ENCODE peak calls at places on chromosomes 6 and 20, in five cellular contexts. I is CD8-positive, alpha-beta memory T cell; O is ascending aorta; A is IMR-90; D is Caco-2. N is an unnamed sample.

GRCh38 chr6:143589162-143589561 is 77.6 kb upstream of the FUCA2 start:
- DNase-seq in I (no peak), O (no peak), A (no peak), D (no peak), N (no peak)

GRCh38 chr6:164322533-164322932 is 908.0 kb downstream of the QKI start:
- DNase-seq in I (no peak), O (no peak), A (no peak), D (no peak), N (peak; percentile 41)

GRCh38 chr6:81575446-81575845 is 177.0 kb downstream of the TENT5A start:
- DNase-seq in I (no peak), O (no peak), A (peak; percentile 46), D (no peak), N (no peak)

GRCh38 chr20:56200456-56200855 is 48.1 kb upstream of the MC3R start:
- DNase-seq in I (no peak), O (no peak), A (no peak), D (peak; percentile 30), N (no peak)

GRCh38 chr20:17644451-17644850 is 37.6 kb downstream of the RRBP1 start:
- DNase-seq in I (no peak), O (no peak), A (no peak), D (no peak), N (no peak)

GRCh38 chr6:116251568-116252384 is 2.1 kb downstream of the TSPYL4 start:
- DNase-seq in I (no peak), O (no peak), A (peak; percentile 80), D (no peak), N (no peak)

GRCh38 chr6:28347119-28347518 is 2.6 kb upstream of the ZKSCAN3 start:
- DNase-seq in I (no peak), O (no peak), A (no peak), D (no peak), N (no peak)

GRCh38 chr6:130239755-130240154 is 17.0 kb upstream of the SAMD3 start:
- DNase-seq in I (no peak), O (no peak), A (no peak), D (no peak), N (no peak)

GRCh38 chr20:39702716-39703349 is 740.7 kb downstream of the DHX35 start:
- DNase-seq in I (no peak), O (no peak), A (no peak), D (no peak), N (no peak)

GRCh38 chr20:60255426-60255825 is 297.2 kb downstream of the CDH26 start:
- DNase-seq in I (no peak), O (no peak), A (no peak), D (no peak), N (no peak)

GRCh38 chr20:19936801-19937583 is 80.2 kb upstream of the NAA20 start:
- DNase-seq in I (no peak), O (no peak), A (no peak), D (no peak), N (no peak)

GRCh38 chr6:165662671-165663282 is at the start of gene PDE10A:
- DNase-seq in I (no peak), O (no peak), A (peak; percentile 55), D (peak; percentile 58), N (peak; percentile 56)

GRCh38 chr6:18507561-18507960 is 120.4 kb downstream of the RNF144B start:
- DNase-seq in I (no peak), O (no peak), A (peak; percentile 35), D (no peak), N (no peak)

GRCh38 chr6:147201885-147202515 is 2.2 kb upstream of the STXBP5 start:
- DNase-seq in I (peak; percentile 56), O (no peak), A (peak; percentile 21), D (peak; percentile 50), N (peak; percentile 42)

GRCh38 chr6:89895273-89895874 is 1.1 kb downstream of the GJA10 start:
- DNase-seq in I (no peak), O (no peak), A (peak; percentile 69), D (peak; percentile 76), N (peak; percentile 80)

GRCh38 chr6:134422426-134423231 is 104.7 kb upstream of the SGK1 start:
- DNase-seq in I (no peak), O (no peak), A (peak; percentile 100), D (no peak), N (no peak)

GRCh38 chr20:38450412-38450975 is 15.4 kb upstream of the SNHG17 start:
- DNase-seq in I (no peak), O (no peak), A (peak; percentile 49), D (no peak), N (no peak)

GRCh38 chr6:9502991-9503761 is 911.7 kb downstream of the TFAP2A start:
- DNase-seq in I (no peak), O (no peak), A (peak; percentile 82), D (no peak), N (no peak)

GRCh38 chr20:49935746-49936152 is 448 bp upstream of the RNF114 start:
- DNase-seq in I (no peak), O (no peak), A (no peak), D (no peak), N (no peak)

GRCh38 chr20:49938173-49939163 is 2.3 kb downstream of the RNF114 start:
- DNase-seq in I (no peak), O (no peak), A (peak; percentile 82), D (no peak), N (peak; percentile 56)

GRCh38 chr20:49941456-49941855 is 5.3 kb downstream of the RNF114 start:
- DNase-seq in I (no peak), O (no peak), A (no peak), D (no peak), N (no peak)

GRCh38 chr20:49936153-49937022 is at the start of gene RNF114:
- DNase-seq in I (peak; percentile 93), O (peak; percentile 44), A (peak; percentile 86), D (peak; percentile 98), N (peak; percentile 97)

DNA sequence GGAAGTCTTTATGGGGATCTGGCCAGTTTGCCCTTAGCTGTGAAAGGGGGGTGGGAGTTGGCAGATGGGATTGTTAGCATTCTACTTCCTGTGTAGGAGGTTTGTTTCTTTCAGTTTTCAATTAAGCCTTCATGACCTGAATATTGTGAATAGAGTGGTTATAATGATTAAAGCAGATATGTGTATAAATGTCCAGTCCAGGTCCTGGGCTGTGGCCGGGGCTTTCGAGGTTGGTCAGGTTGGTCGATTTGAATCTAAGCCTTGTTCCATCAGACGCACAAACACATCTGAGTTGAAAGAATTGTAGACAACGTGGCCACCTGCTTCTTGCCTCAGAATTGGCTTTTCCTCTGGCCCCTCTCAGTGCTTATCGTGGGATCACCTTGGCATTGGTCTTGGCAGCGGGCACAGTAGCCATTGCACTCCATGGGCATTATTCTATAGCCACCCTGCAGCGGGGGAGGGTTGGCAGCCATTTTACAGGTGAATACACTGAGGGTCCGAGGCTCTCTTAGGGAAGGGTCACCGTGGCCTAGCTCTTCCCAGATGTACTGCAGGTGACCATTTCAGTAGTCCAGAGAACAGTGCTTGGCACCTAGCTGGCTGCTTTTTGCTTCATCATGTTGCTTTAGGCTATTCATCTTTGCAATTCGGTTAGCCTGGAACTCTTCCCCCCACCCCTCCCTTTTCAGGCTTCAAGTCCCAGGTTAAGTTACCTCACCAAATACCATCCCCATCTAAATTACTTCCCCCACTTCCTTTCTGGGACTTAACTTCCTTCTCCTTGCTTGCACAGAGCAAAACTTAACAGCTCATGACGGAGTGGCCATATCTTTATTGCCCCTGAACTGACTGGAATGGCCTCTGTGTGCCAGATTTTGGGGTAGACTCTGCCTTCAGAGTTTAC is 1.1 kb downstream of the RNF114 start:
- DNase-seq in I (no peak), O (no peak), A (no peak), D (peak; percentile 55), N (peak; percentile 27)
- H3K4me1 ChIP-seq in I (peaks cover 34% of the 10 kb centered on the region), O (peaks cover 22% of the 10 kb centered on the region), A (peaks cover 13% of the 10 kb centered on the region), D (peaks cover 41% of the 10 kb centered on the region), N (peaks cover 16% of the 10 kb centered on the region)

GRCh38 chr6:56173228-56173627 is 74.2 kb downstream of the COL21A1 start:
- DNase-seq in I (no peak), O (no peak), A (no peak), D (no peak), N (no peak)
- H3K9me3 ChIP-seq in I (peaks cover 7% of the 10 kb centered on the region), O (peaks cover 44% of the 10 kb centered on the region), A (peaks cover 8% of the 10 kb centered on the region), D (peaks cover 6% of the 10 kb centered on the region), N (peaks cover 9% of the 10 kb centered on the region)

GRCh38 chr6:37137201-37137880 is 32.6 kb upstream of the PIM1 start:
- DNase-seq in I (peak; percentile 51), O (no peak), A (peak; percentile 99), D (peak; percentile 88), N (peak; percentile 87)

GRCh38 chr6:37139223-37139962 is 30.6 kb upstream of the PIM1 start:
- DNase-seq in I (no peak), O (no peak), A (no peak), D (no peak), N (no peak)

GRCh38 chr6:37135835-37136694 is 33.9 kb upstream of the PIM1 start:
- DNase-seq in I (no peak), O (no peak), A (no peak), D (no peak), N (peak; percentile 43)

GRCh38 chr6:37136821-37137200 is 33.1 kb upstream of the PIM1 start:
- DNase-seq in I (no peak), O (no peak), A (no peak), D (no peak), N (no peak)

DNA sequence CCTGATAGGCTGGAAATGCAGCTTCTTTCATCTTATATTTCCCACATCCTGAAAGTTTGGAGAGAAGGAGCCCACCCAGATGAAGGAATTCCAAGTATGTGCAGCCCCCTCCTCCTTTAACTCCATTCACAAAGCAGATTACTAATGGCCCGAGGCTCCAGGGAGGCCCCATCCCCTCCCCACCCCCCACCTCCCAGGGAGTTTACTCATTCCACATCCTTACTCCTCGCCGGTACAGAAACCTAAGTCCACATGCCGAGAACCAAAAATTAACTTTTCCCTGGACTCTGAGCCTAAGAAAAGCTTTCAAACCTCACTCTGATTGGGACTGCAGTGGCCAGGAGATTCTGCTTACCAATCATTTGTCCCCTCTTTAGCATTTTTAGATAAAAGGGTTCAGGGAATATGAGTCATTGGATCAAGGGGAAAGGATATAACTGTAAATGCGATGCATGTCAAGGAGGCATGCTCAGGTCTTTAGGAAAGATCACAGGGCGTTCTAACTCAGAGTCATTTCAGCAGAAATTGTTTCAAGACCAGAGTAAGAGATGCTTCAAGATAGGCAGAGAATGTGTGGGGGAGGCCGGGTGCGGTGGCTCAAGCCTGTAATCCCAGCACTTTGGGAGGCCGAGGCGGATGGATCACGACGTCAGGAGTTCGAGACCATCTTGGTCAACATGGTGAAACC is 31.9 kb upstream of the PIM1 start:
- DNase-seq in I (no peak), O (no peak), A (peak; percentile 83), D (no peak), N (peak; percentile 81)
- H3K4me1 ChIP-seq in I (peaks cover 21% of the 10 kb centered on the region), O (peaks cover 38% of the 10 kb centered on the region), A (peaks cover 49% of the 10 kb centered on the region), D (peaks cover 67% of the 10 kb centered on the region), N (peaks cover 62% of the 10 kb centered on the region)

DNA sequence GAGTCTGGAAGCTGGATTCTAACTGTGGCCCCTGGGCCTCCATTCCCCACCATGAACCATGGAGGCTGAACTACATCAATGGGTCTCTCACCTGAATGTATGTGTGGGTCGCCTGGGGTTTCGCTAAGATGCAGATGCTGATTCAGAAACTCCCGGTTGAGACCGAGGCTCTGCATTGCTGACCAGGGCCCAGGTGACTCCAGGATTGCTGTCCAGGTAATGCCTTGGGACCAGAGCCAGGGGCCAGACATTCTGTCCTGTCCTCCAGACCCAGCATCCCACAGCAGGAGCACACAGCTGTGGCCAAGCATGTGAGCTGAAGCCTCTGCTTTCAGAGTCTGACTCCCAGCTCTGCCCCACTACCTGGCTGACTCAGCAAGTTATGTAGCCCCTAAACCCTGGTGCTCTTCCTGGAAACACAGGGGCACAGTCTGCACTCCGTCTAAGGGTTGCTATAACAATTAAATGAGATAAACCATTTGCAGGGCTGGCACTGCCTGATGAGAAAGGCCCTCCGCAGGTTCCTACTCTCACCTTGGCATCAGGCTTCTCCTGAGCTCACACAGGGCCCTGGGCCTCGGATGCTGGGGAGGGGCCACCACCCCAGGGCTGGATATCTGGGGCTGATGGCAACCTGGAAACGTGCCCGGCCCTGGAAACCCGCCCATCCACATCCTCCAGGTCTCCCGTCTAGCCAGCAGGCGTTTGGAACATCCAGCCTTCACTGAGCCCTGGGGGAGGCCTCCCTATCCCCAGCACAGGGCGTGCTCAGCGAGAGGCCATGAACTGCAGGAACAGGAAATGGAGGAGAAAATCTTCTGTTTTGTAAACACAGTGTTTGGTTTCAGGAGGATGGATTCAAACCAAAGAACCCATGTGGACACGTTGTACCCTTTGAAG is 175.7 kb downstream of the DLL1 start:
- DNase-seq in I (no peak), O (no peak), A (no peak), D (no peak), N (peak; percentile 31)
- H3K9me3 ChIP-seq in I (peaks cover under 1% of the 10 kb centered on the region), O (peaks cover 7% of the 10 kb centered on the region), A (peaks cover 28% of the 10 kb centered on the region), D (peaks cover 6% of the 10 kb centered on the region), N (no peaks in the 10 kb centered on the region)